ENCODE peak calls at places on chromosomes 12 and 14, in eight cellular contexts. C is left ventricle myocardium inferior; A is effector memory CD4-positive, alpha-beta T cell; N is cardiac muscle cell; T is IMR-90; H is CD8-positive, alpha-beta memory T cell; D is adipocyte; B is stomach. F is an unnamed sample.

GRCh38 chr12:66273147-66273546 is 29.1 kb upstream of the HELB start:
- DNase-seq in T (no peak), A (no peak), D (no peak), N (no peak), B (no peak), C (no peak), H (no peak), F (no peak)

GRCh38 chr12:22459872-22460490 is 84.4 kb downstream of the C2CD5 start:
- DNase-seq in C (no peak), D (peak; percentile 80), B (no peak), A (no peak), T (peak; percentile 54), N (peak; percentile 61), H (no peak), F (no peak)

GRCh38 chr12:12915654-12916053 is 24.3 kb downstream of the GPRC5A start:
- DNase-seq in A (no peak), N (no peak), T (no peak), C (no peak), D (no peak), H (no peak), B (no peak), F (no peak)

GRCh38 chr12:40012709-40013108 is 93.2 kb downstream of the SLC2A13 start:
- DNase-seq in C (no peak), A (no peak), T (peak; percentile 3), B (no peak), D (no peak), N (no peak), H (no peak), F (no peak)

GRCh38 chr14:93014038-93015023 is 91.4 kb downstream of the CHGA start:
- DNase-seq in H (no peak), C (no peak), A (no peak), N (no peak), D (no peak), T (no peak), B (no peak), F (no peak)

GRCh38 chr12:116236148-116236731 is 41.3 kb downstream of the MED13L start:
- DNase-seq in N (peak; percentile 68), A (no peak), C (peak; percentile 33), D (peak; percentile 75), H (peak; percentile 69), B (peak; percentile 54), T (peak; percentile 54), F (no peak)

GRCh38 chr12:131454418-131455217 is 256.3 kb upstream of the SFSWAP start:
- DNase-seq in B (peak; percentile 27), T (no peak), A (no peak), C (no peak), H (no peak), D (no peak), N (peak; percentile 13), F (peak; percentile 68)

GRCh38 chr12:110844551-110845395 is 2.0 kb upstream of the CCDC63 start:
- DNase-seq in C (peak; percentile 62), A (no peak), T (no peak), D (no peak), H (no peak), B (no peak), N (peak; percentile 69), F (no peak)

DNA sequence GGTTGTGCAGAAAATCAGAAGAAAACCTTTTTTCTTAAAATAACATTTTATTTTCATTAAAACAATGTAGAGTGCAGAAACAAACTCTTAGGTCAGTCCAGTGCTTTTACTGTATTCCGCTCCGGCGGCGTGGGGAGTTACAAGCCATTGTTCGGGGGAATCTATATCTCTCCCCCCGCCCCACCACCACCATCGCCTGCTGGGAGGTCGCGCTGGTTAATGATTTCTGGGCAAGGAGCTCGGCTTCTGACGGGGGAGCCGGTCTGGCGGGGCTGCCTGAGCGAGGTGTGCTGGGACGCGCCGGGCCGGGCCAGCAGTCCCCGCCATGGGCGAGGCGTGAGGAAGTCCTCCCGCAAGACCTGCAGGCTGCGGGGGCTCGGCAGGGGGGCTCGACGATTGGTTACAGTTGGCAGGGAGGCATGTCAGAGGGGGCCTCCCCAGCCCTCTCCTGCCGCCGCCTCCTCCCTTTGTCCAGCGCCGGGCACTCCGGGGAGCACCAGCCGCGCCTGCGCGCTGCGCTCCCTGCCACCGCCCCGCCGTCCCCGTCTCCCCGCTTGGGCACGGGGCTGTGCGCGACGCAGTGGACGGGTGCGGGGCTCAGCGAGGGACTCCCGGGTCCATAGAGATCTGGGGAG is 1.0 kb upstream of the DUSP6 start:
- DNase-seq in A (peak; percentile 10), D (peak; percentile 86), H (peak; percentile 60), N (peak; percentile 79), T (peak; percentile 62), C (peak; percentile 78), B (peak; percentile 73), F (no peak)
- H3K4me3 ChIP-seq in A (peak overlapping the region; percentile 75), D (peak overlapping the region; percentile 93), H (peak overlapping the region; percentile 66), N (peak overlapping the region; percentile 38), T (peak overlapping the region; percentile 75), C (peak overlapping the region; percentile 89), B (peak overlapping the region; percentile 72), F (peak overlapping the region; percentile 46)

GRCh38 chr12:6326316-6326959 is 15.4 kb downstream of the TNFRSF1A start:
- DNase-seq in C (peak; percentile 53), A (no peak), N (peak; percentile 78), H (no peak), T (peak; percentile 52), D (no peak), B (peak; percentile 46), F (no peak)

GRCh38 chr12:6328945-6329692 is 12.8 kb downstream of the TNFRSF1A start:
- DNase-seq in H (no peak), A (no peak), N (no peak), C (no peak), T (no peak), D (no peak), B (no peak), F (no peak)

GRCh38 chr12:6327159-6327558 is 14.7 kb downstream of the TNFRSF1A start:
- DNase-seq in B (no peak), C (no peak), N (no peak), H (no peak), T (no peak), A (no peak), D (no peak), F (no peak)

GRCh38 chr12:6328045-6328779 is 13.7 kb downstream of the TNFRSF1A start:
- DNase-seq in A (no peak), C (no peak), N (no peak), D (no peak), H (no peak), T (no peak), B (no peak), F (no peak)

DNA sequence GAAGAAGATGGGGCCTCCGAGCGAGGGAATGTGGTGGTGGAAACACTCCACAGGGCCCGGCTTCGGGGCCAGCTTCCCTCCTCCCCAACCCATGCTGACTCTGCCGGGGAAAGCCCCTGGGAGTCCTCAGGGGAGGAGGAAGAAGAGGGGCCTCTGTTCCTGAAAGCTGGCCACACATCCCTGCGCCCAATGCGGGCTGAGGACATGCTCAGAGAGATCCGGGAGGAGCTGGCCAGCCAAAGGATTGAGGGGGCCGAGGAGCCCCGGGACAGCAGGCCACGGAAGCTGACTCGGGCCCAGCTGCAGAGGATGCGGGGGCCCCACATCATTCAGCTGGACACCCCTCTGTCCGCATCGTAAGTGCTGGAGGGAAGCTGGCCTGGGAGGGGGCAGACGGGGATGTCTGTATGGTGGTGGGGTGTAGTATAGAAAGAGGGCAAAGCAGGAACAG is 14.3 kb downstream of the TNFRSF1A start:
- DNase-seq in A (no peak), D (no peak), H (no peak), T (no peak), N (no peak), B (no peak), C (no peak), F (no peak)
- H3K4me1 ChIP-seq in A (peaks cover 20% of the 10 kb centered on the region), D (peaks cover 80% of the 10 kb centered on the region), H (peaks cover 29% of the 10 kb centered on the region), T (peaks cover 31% of the 10 kb centered on the region), N (peaks cover 23% of the 10 kb centered on the region), B (peaks cover 81% of the 10 kb centered on the region), C (peaks cover 76% of the 10 kb centered on the region), F (peaks cover 18% of the 10 kb centered on the region)

GRCh38 chr12:14773685-14774073 is 29.6 kb downstream of the WBP11 start:
- DNase-seq in T (no peak), C (no peak), H (no peak), N (no peak), A (no peak), D (no peak), B (no peak), F (no peak)

GRCh38 chr12:14771651-14772137 is 31.6 kb downstream of the WBP11 start:
- DNase-seq in A (peak; percentile 24), T (no peak), C (no peak), B (no peak), N (no peak), D (no peak), H (peak; percentile 78), F (no peak)

GRCh38 chr12:14774074-14774943 is 29.0 kb downstream of the WBP11 start:
- DNase-seq in H (peak; percentile 93), N (peak; percentile 98), D (peak; percentile 97), B (peak; percentile 97), A (peak; percentile 85), C (peak; percentile 93), T (peak; percentile 94), F (peak; percentile 92)

GRCh38 chr12:14774944-14775651 is 28.2 kb downstream of the WBP11 start:
- DNase-seq in T (peak; percentile 65), B (peak; percentile 56), N (peak; percentile 70), C (peak; percentile 31), H (peak; percentile 52), D (peak; percentile 80), A (peak; percentile 6), F (no peak)

DNA sequence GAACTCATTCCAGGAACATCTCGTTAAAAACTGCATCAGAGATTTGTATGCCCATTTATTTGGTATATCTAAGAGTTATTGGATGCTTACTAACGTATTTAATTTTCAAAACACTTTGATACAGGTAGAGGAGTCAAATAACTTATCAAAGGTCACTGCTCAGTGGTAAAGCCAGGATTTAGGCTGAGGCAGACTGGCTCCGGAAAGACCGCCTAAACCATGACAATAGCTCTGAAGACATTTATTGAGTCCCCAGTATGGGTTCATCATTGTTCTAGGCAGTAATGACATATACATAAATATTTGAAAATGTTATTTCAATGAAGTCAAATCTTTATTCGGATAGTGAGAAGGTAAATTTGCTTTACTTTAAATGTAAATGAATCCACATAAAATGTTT is 30.3 kb downstream of the WBP11 start:
- DNase-seq in T (no peak), N (no peak), A (no peak), C (no peak), B (no peak), D (no peak), H (no peak), F (no peak)
- H3K4me3 ChIP-seq in T (no peak overlapping the region), N (no peak overlapping the region), A (no peak overlapping the region), C (no peak overlapping the region), B (no peak overlapping the region), D (peak overlapping the region; percentile 98), H (no peak overlapping the region), F (no peak overlapping the region)

GRCh38 chr14:101363880-101364391 is 197.4 kb upstream of the DIO3 start:
- DNase-seq in C (no peak), D (no peak), B (no peak), A (no peak), T (no peak), H (no peak), N (no peak), F (no peak)
- H3K4me1 ChIP-seq in C (no peaks in the 10 kb centered on the region), D (peaks cover 50% of the 10 kb centered on the region), B (peaks cover 14% of the 10 kb centered on the region), A (no peaks in the 10 kb centered on the region), T (peaks cover 4% of the 10 kb centered on the region), H (no peaks in the 10 kb centered on the region), N (no peaks in the 10 kb centered on the region), F (peaks cover 6% of the 10 kb centered on the region)

DNA sequence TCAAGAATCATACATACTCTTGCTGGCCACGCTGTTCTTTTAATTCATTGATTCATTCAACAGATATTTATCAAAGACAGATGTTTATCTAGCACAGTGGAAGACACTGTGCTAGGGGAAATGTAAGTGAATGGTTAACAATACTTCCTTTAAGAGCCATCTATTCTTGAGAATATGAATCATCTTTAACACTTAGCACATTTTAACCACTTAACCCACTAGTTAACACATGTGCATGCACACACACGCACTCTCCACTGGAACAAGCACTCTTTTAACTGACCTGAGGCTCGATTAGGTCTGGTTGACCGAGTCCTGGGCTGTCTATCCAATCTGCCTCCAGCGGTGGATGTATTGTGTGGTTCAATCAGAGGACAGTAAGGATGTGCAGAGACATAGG is 34.6 kb downstream of the LMNTD1 start:
- DNase-seq in A (no peak), C (no peak), H (no peak), N (no peak), B (no peak), D (no peak), T (peak; percentile 61), F (no peak)
- H3K4me3 ChIP-seq in A (no peak overlapping the region), C (no peak overlapping the region), H (no peak overlapping the region), N (no peak overlapping the region), B (no peak overlapping the region), D (no peak overlapping the region), T (no peak overlapping the region), F (no peak overlapping the region)

F was measured in iPS DF 6.9.